ENCODE peak calls at places on chromosomes 7 and 10, in nine cellular contexts. K, I, T, G, S, J, B, V and W are unnamed samples.

GRCh38 chr10:107966817-107967216 is 802.3 kb upstream of the SORCS1 start:
- DNase-seq in B (no peak), G (no peak), V (no peak), T (no peak), K (no peak), I (no peak), J (no peak), S (no peak), W (no peak)

GRCh38 chr10:12406764-12407400 is 57.5 kb downstream of the CAMK1D start:
- DNase-seq in V (no peak), K (no peak), S (no peak), G (no peak), J (peak; percentile 44), B (no peak), T (no peak), I (no peak), W (no peak)

GRCh38 chr7:7761340-7761973 is 43.0 kb upstream of the RPA3 start:
- DNase-seq in J (no peak), V (no peak), B (peak; percentile 82), I (no peak), G (peak; percentile 60), S (no peak), K (no peak), T (peak; percentile 49), W (no peak)

GRCh38 chr10:92598321-92598720 is 5.4 kb downstream of the KIF11 start:
- DNase-seq in J (no peak), I (no peak), K (no peak), G (no peak), B (no peak), S (no peak), T (no peak), V (no peak), W (no peak)

GRCh38 chr10:68327889-68328786 is 3.7 kb upstream of the HNRNPH3 start:
- DNase-seq in B (no peak), V (no peak), T (peak; percentile 63), S (no peak), K (no peak), I (no peak), J (no peak), G (peak; percentile 62), W (no peak)

GRCh38 chr7:29853072-29853471 is 46.8 kb downstream of the WIPF3 start:
- DNase-seq in J (no peak), K (no peak), B (no peak), S (no peak), I (no peak), T (no peak), G (no peak), V (no peak), W (no peak)

GRCh38 chr10:5446390-5446926 is 34.1 kb downstream of the NET1 start:
- DNase-seq in B (peak; percentile 97), G (peak; percentile 89), T (peak; percentile 98), S (peak; percentile 60), K (peak; percentile 96), I (peak; percentile 98), V (peak; percentile 96), J (peak; percentile 95), W (peak; percentile 88)

GRCh38 chr7:102392332-102392731 is 3.8 kb upstream of the PRKRIP1 start:
- DNase-seq in T (no peak), G (no peak), K (no peak), I (no peak), J (no peak), S (no peak), V (no peak), B (no peak), W (no peak)

GRCh38 chr7:88102686-88103085 is 117.2 kb downstream of the SRI start:
- DNase-seq in B (no peak), S (no peak), G (no peak), K (no peak), T (no peak), V (no peak), I (no peak), J (no peak), W (no peak)

GRCh38 chr10:7301039-7301768 is 109.6 kb downstream of the SFMBT2 start:
- DNase-seq in B (no peak), K (no peak), J (no peak), G (peak; percentile 66), T (peak; percentile 24), S (no peak), V (no peak), I (peak; percentile 87), W (no peak)

GRCh38 chr7:2016761-2017482 is 215.8 kb downstream of the MAD1L1 start:
- DNase-seq in B (no peak), G (no peak), J (peak; percentile 66), S (no peak), K (peak; percentile 41), V (no peak), I (no peak), T (no peak), W (peak; percentile 38)

GRCh38 chr7:149284343-149284742 is 22.3 kb downstream of the ZNF783 start:
- DNase-seq in V (no peak), J (no peak), S (peak; percentile 39), T (no peak), K (no peak), B (peak; percentile 99), I (no peak), G (no peak), W (no peak)

GRCh38 chr7:79624336-79624735 is 170.9 kb upstream of the MAGI2 start:
- DNase-seq in B (no peak), T (no peak), G (no peak), V (no peak), S (no peak), J (no peak), K (no peak), I (no peak), W (no peak)
- H3K27ac ChIP-seq in B (no peak overlapping the region), T (no peak overlapping the region), G (no peak overlapping the region), V (no peak overlapping the region), S (no peak overlapping the region), J (no peak overlapping the region), K (no peak overlapping the region), I (no peak overlapping the region), W (no peak overlapping the region)

DNA sequence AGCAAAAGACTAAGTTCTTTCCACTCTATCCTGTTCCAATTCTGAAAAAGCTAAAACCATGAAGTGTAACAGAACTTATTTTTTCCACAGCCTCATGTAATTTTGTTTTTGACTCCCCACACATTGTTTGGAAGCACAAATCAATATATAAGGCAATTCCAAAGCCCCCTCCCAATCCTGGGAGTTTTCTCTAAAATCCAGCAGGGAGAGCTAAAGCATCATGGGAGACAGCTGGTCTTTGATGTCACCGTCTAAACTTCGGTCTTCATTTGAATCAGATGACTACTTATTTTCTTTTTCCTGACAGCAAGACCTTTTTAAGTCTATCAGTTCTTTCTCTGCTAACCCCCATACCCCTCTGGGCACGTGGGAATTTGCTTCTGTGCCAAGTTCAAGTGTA is 33.3 kb upstream of the PON1 start:
- DNase-seq in K (no peak), J (no peak), I (no peak), V (no peak), S (no peak), G (no peak), T (no peak), B (no peak), W (no peak)
- TF ChIP-seq CTCF in K (peak; percentile 13), J (no peak), I (peak; percentile 42), V (no peak), S (no peak), G (no peak), T (no peak), B (no peak), W (no peak)

GRCh38 chr7:47897831-47898230 is 50.4 kb downstream of the PKD1L1 start:
- DNase-seq in G (no peak), V (no peak), K (no peak), T (no peak), I (no peak), J (no peak), B (no peak), S (no peak), W (no peak)

GRCh38 chr7:47905071-47905920 is 43.0 kb downstream of the PKD1L1 start:
- DNase-seq in J (no peak), T (no peak), K (no peak), B (no peak), G (no peak), V (no peak), I (no peak), S (no peak), W (no peak)

GRCh38 chr7:47906883-47907282 is 41.4 kb downstream of the PKD1L1 start:
- DNase-seq in S (no peak), T (no peak), I (no peak), J (no peak), V (no peak), B (no peak), K (no peak), G (no peak), W (no peak)

GRCh38 chr7:47901542-47901941 is 46.7 kb downstream of the PKD1L1 start:
- DNase-seq in G (no peak), I (no peak), V (no peak), B (no peak), S (no peak), T (no peak), K (no peak), J (no peak), W (no peak)

DNA sequence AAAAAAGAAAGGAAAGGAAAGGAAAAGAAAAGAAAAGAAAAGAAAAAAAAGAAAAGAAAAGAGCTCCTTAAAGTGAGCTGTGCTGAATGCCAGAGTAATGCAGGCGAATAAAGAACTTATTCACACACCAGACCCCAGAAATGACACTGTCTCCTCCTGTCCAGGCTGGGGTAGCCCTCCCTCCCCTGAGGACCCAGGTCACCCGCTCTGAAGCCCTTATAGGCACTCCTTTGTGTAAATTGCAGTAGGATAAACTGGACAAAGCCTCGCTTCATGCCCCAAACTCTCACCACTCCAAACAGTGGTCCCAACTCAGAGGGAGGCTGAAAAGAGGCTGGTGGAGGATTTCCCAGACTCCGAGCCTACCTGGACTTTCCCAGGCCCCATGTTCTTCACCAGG is 46.3 kb downstream of the PKD1L1 start:
- DNase-seq in T (no peak), V (no peak), S (no peak), G (no peak), K (no peak), J (no peak), I (no peak), B (no peak), W (no peak)
- H3K9me3 ChIP-seq in T (no peaks in the 10 kb centered on the region), V (no peaks in the 10 kb centered on the region), S (no peaks in the 10 kb centered on the region), G (no peaks in the 10 kb centered on the region), K (no peaks in the 10 kb centered on the region), J (no peaks in the 10 kb centered on the region), I (no peaks in the 10 kb centered on the region), B (no peaks in the 10 kb centered on the region), W (no peaks in the 10 kb centered on the region)

GRCh38 chr7:118629898-118630469 is 405.5 kb downstream of the ANKRD7 start:
- DNase-seq in I (peak; percentile 43), G (no peak), B (no peak), S (no peak), K (no peak), T (no peak), V (no peak), J (no peak), W (no peak)

GRCh38 chr7:118621810-118622209 is 397.3 kb downstream of the ANKRD7 start:
- DNase-seq in G (no peak), T (no peak), B (no peak), V (no peak), I (no peak), J (no peak), S (no peak), K (no peak), W (no peak)

GRCh38 chr7:118626739-118627138 is 402.2 kb downstream of the ANKRD7 start:
- DNase-seq in B (no peak), K (no peak), S (no peak), T (no peak), J (no peak), I (no peak), V (no peak), G (no peak), W (no peak)

GRCh38 chr7:118627467-118627866 is 403.0 kb downstream of the ANKRD7 start:
- DNase-seq in K (no peak), I (no peak), J (no peak), V (no peak), T (no peak), B (no peak), S (no peak), G (no peak), W (no peak)
- H3K27ac ChIP-seq in K (no peak overlapping the region), I (no peak overlapping the region), J (no peak overlapping the region), V (no peak overlapping the region), T (no peak overlapping the region), B (no peak overlapping the region), S (no peak overlapping the region), G (no peak overlapping the region), W (no peak overlapping the region)